ENCODE peak calls at places on chromosomes 4 and X, in six cellular contexts. Y is IMR-90; H is naive thymus-derived CD8-positive, alpha-beta T cell; K is T-helper 2 cell; Z is GOT3; R is HCEC 1CT. T is an unnamed sample.

GRCh38 chrX:112840382-112841113 is at the start of gene AMOT:
- DNase-seq in Y (peak; percentile 60), H (peak; percentile 47), K (peak; percentile 63), Z (no peak), R (peak; percentile 63), T (peak; percentile 89)

GRCh38 chr4:25779021-25779420 is 83.8 kb downstream of the SEL1L3 start:
- DNase-seq in H (no peak), Z (no peak), R (peak; percentile 36), K (no peak), Y (peak; percentile 43), T (no peak)

GRCh38 chr4:105966046-105966445 is 70.8 kb downstream of the NPNT start:
- DNase-seq in Z (no peak), R (peak; percentile 42), K (no peak), H (no peak), Y (peak; percentile 52), T (no peak)

GRCh38 chrX:87727615-87728014 is 210.0 kb downstream of the KLHL4 start:
- DNase-seq in H (no peak), K (no peak), Y (no peak), R (no peak), Z (no peak), T (no peak)

GRCh38 chrX:9440116-9440844 is 24.6 kb upstream of the TBL1X start:
- DNase-seq in K (no peak), Z (no peak), R (no peak), Y (no peak), H (no peak), T (no peak)

GRCh38 chr4:20809796-20810195 is 109.5 kb downstream of the PACRGL start:
- DNase-seq in H (no peak), K (no peak), Y (no peak), Z (no peak), R (no peak), T (no peak)

GRCh38 chr4:1200425-1201035 is 28.1 kb upstream of the SPON2 start:
- DNase-seq in R (peak; percentile 93), K (peak; percentile 63), Y (peak; percentile 95), Z (no peak), H (no peak), T (no peak)

GRCh38 chr4:185683896-185684295 is 128.1 kb downstream of the SORBS2 start:
- DNase-seq in K (no peak), Y (no peak), H (no peak), R (no peak), Z (no peak), T (no peak)

GRCh38 chr4:4960574-4960973 is 58.7 kb downstream of the CYTL1 start:
- DNase-seq in Z (no peak), Y (no peak), K (no peak), H (no peak), R (no peak), T (no peak)

T was measured in NCI-H1436.